ENCODE peak calls at places on chromosomes 5 and 9, in ten cellular contexts. F, R, U, C, T, B, M, I, H and E are unnamed samples.

GRCh38 chr9:110579763-110580255 is 268 bp upstream of the SVEP1 start:
- DNase-seq in F (peak), R (peak), U (peak), C (no peak), T (no peak), B (peak), M (no peak), I (no peak), H (no peak), E (no peak)

GRCh38 chr5:132388244-132389050 is 18.9 kb downstream of the SLC22A5 start:
- DNase-seq in F (no peak), R (peak), U (peak), C (no peak), T (no peak), B (peak), M (peak), I (no peak), H (no peak), E (no peak)

GRCh38 chr5:113900831-113901230 is 387.3 kb downstream of the YTHDC2 start:
- DNase-seq in F (no peak), R (no peak), U (no peak), C (no peak), T (no peak), B (no peak), M (no peak), I (no peak), H (no peak), E (no peak)

GRCh38 chr5:76404694-76405306 is 1.7 kb downstream of the IQGAP2 start:
- DNase-seq in F (no peak), R (no peak), U (no peak), C (no peak), T (no peak), B (no peak), M (peak), I (no peak), H (no peak), E (no peak)

GRCh38 chr9:124024107-124024506 is 12.5 kb downstream of the LHX2 start:
- DNase-seq in F (no peak), R (no peak), U (no peak), C (no peak), T (no peak), B (no peak), M (no peak), I (no peak), H (no peak), E (no peak)

GRCh38 chr9:131734165-131734610 is 5.7 kb downstream of the RAPGEF1 start:
- DNase-seq in F (no peak), R (no peak), U (peak), C (peak), T (peak), B (no peak), M (peak), I (no peak), H (peak), E (no peak)

GRCh38 chr9:114484854-114485443 is 20.3 kb downstream of the WHRN start:
- DNase-seq in F (no peak), R (peak), U (peak), C (no peak), T (no peak), B (peak), M (peak), I (peak), H (no peak), E (no peak)

GRCh38 chr5:120382813-120383212 is 81.3 kb upstream of the PRR16 start:
- DNase-seq in F (no peak), R (no peak), U (peak), C (no peak), T (no peak), B (no peak), M (no peak), I (no peak), H (no peak), E (no peak)

GRCh38 chr5:132271251-132272246 is 14.1 kb downstream of the PDLIM4 start:
- DNase-seq in F (no peak), R (no peak), U (no peak), C (no peak), T (no peak), B (no peak), M (no peak), I (no peak), H (peak), E (no peak)

GRCh38 chr5:72456391-72457060 is 50.7 kb downstream of the ZNF366 start:
- DNase-seq in F (no peak), R (no peak), U (no peak), C (no peak), T (no peak), B (no peak), M (no peak), I (no peak), H (no peak), E (no peak)
- H3K27ac ChIP-seq in F (no peak), R (no peak), U (no peak), C (no peak), T (no peak), B (no peak), M (no peak), I (no peak), H (no peak), E (no peak)

GRCh38 chr9:116144038-116144437 is 9.6 kb upstream of the PAPPA start:
- DNase-seq in F (no peak), R (peak), U (peak), C (no peak), T (no peak), B (peak), M (no peak), I (no peak), H (no peak), E (no peak)
- H3K27ac ChIP-seq in F (peak), R (no peak), U (peak), C (no peak), T (no peak), B (no peak), M (no peak), I (no peak), H (no peak), E (no peak)

GRCh38 chr9:136284951-136285350 is 18.9 kb downstream of the CCDC187 start:
- DNase-seq in F (no peak), R (no peak), U (no peak), C (no peak), T (no peak), B (no peak), M (no peak), I (no peak), H (no peak), E (no peak)

GRCh38 chr9:136286987-136287379 is 16.9 kb downstream of the CCDC187 start:
- DNase-seq in F (no peak), R (no peak), U (no peak), C (no peak), T (no peak), B (no peak), M (no peak), I (no peak), H (no peak), E (no peak)

GRCh38 chr9:136287960-136288753 is 15.7 kb downstream of the CCDC187 start:
- DNase-seq in F (no peak), R (no peak), U (no peak), C (no peak), T (no peak), B (no peak), M (no peak), I (no peak), H (no peak), E (no peak)

GRCh38 chr9:136285501-136286358 is 18.2 kb downstream of the CCDC187 start:
- DNase-seq in F (no peak), R (no peak), U (no peak), C (no peak), T (no peak), B (no peak), M (no peak), I (no peak), H (no peak), E (no peak)

DNA sequence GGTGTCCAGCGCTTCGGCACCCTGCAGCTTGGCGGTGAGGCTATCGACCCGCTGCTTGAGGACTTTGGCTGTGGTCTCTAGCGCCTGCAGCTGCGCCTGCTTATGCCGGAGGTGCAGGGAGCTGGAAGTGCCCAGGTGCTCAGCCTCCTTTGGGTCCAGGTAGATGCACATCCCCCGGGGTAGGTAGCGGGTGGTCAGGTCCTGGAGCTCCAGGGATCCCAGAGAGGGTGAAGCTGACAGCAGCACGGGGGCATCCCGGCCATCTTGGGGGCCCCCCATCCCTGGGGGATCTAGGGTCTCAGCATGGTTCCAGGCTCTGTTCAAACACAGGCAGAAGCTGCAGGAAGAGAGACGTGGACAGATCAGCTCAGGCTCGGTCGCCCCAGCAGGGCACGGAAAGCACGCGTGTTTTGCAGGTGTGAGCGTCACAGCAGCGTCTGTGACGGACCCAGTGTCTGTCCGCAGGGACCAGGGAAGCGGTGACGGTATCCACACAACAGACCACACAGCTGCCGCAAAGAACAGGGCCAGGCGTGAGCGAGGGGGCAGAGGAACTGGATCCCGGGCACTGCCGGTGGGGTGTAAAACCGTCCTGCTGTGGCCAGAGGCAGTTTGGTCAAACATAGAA is 17.4 kb downstream of the CCDC187 start:
- DNase-seq in F (no peak), R (no peak), U (no peak), C (no peak), T (no peak), B (no peak), M (no peak), I (no peak), H (no peak), E (no peak)
- H3K27ac ChIP-seq in F (no peak), R (no peak), U (no peak), C (no peak), T (no peak), B (no peak), M (no peak), I (no peak), H (no peak), E (no peak)

GRCh38 chr5:6820851-6821479 is 107.7 kb downstream of the TENT4A start:
- DNase-seq in F (peak), R (no peak), U (peak), C (no peak), T (peak), B (peak), M (peak), I (peak), H (peak), E (no peak)
- H3K27ac ChIP-seq in F (no peak), R (no peak), U (no peak), C (no peak), T (no peak), B (no peak), M (no peak), I (no peak), H (no peak), E (no peak)

GRCh38 chr5:56638061-56638621 is 177.2 kb upstream of the MAP3K1 start:
- DNase-seq in F (no peak), R (no peak), U (no peak), C (no peak), T (no peak), B (no peak), M (no peak), I (no peak), H (no peak), E (no peak)

GRCh38 chr5:56639491-56639890 is 175.9 kb upstream of the MAP3K1 start:
- DNase-seq in F (no peak), R (no peak), U (no peak), C (no peak), T (no peak), B (no peak), M (no peak), I (no peak), H (no peak), E (no peak)

GRCh38 chr5:56638768-56639238 is 176.5 kb upstream of the MAP3K1 start:
- DNase-seq in F (no peak), R (no peak), U (no peak), C (no peak), T (peak), B (no peak), M (no peak), I (no peak), H (no peak), E (no peak)

GRCh38 chr5:56640763-56641406 is 174.5 kb upstream of the MAP3K1 start:
- DNase-seq in F (no peak), R (no peak), U (no peak), C (peak), T (no peak), B (no peak), M (no peak), I (no peak), H (no peak), E (no peak)

GRCh38 chr5:56637321-56637920 is 177.9 kb upstream of the MAP3K1 start:
- DNase-seq in F (no peak), R (peak), U (no peak), C (no peak), T (no peak), B (no peak), M (no peak), I (no peak), H (no peak), E (no peak)
- H3K27ac ChIP-seq in F (peak), R (no peak), U (no peak), C (no peak), T (no peak), B (no peak), M (no peak), I (no peak), H (peak), E (no peak)

GRCh38 chr5:71744009-71744792 is 25.1 kb downstream of the CARTPT start:
- DNase-seq in F (no peak), R (no peak), U (no peak), C (no peak), T (no peak), B (no peak), M (no peak), I (no peak), H (no peak), E (no peak)
- H3K27ac ChIP-seq in F (no peak), R (no peak), U (no peak), C (no peak), T (no peak), B (no peak), M (no peak), I (no peak), H (no peak), E (no peak)

GRCh38 chr9:129933215-129933614 is 98.0 kb downstream of the USP20 start:
- DNase-seq in F (no peak), R (no peak), U (no peak), C (no peak), T (no peak), B (peak), M (no peak), I (no peak), H (no peak), E (no peak)

GRCh38 chr9:129939426-129939825 is 103.6 kb downstream of the FNBP1 start:
- DNase-seq in F (no peak), R (no peak), U (no peak), C (no peak), T (no peak), B (no peak), M (no peak), I (no peak), H (no peak), E (no peak)

GRCh38 chr9:129933709-129934586 is 98.7 kb downstream of the USP20 start:
- DNase-seq in F (no peak), R (peak), U (peak), C (no peak), T (no peak), B (no peak), M (no peak), I (no peak), H (no peak), E (no peak)

GRCh38 chr9:129936222-129936621 is 101.0 kb downstream of the USP20 start:
- DNase-seq in F (no peak), R (no peak), U (no peak), C (no peak), T (no peak), B (no peak), M (no peak), I (no peak), H (no peak), E (peak)

DNA sequence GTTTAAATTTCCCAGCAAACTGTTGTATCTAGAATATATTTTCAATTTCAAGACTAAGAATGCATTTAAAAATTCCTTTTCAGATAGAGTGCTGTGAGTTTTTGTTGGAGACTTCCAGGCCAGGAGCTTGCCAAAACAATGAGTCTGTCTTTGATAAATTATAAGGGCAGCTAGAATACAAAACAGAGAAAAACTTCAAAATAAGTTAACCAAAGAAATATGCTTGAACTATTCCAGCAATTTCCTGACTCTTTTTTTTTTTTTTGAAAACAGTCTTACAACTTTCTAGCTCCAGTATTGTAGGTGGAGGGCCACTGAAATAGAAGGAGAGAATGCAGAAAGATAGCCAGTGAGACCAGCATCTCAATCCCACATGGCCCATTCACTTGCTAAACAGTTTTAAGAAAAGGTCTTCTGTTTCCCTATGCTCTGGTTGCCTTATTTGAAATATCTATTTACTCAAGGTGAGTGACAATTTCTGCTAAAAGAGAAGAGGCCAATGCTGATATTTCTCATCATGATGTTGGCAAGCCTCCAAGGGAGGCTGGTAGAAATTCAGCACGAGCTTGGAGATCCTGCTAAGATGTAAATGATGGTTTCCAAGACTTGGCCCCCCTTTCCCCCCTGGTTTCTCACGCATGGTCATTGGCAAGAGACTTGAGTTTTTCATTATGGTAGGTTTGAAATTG is 103.2 kb downstream of the USP20 start:
- DNase-seq in F (no peak), R (peak), U (peak), C (no peak), T (no peak), B (peak), M (no peak), I (no peak), H (no peak), E (no peak)
- H3K27ac ChIP-seq in F (no peak), R (peak), U (peak), C (no peak), T (no peak), B (no peak), M (no peak), I (no peak), H (peak), E (peak)